ENCODE peak calls at places on chromosomes 7 and 10, in nine cellular contexts. L, R, N, Q, P, S, C, D and M are unnamed samples.

GRCh38 chr7:68199951-68200660 is 1203.5 kb downstream of the TYW1 start:
- DNase-seq in L (no peak), R (no peak), N (no peak), Q (no peak), P (no peak), S (no peak), C (peak), D (no peak), M (no peak)

GRCh38 chr10:4770766-4771553 is 55.0 kb upstream of the AKR1E2 start:
- DNase-seq in L (peak), R (peak), N (no peak), Q (no peak), P (peak), S (no peak), C (no peak), D (peak), M (no peak)

GRCh38 chr10:63976538-63976937 is 455.3 kb downstream of the REEP3 start:
- DNase-seq in L (no peak), R (peak), N (no peak), Q (peak), P (peak), S (no peak), C (no peak), D (peak), M (no peak)

GRCh38 chr7:27181176-27181520 is 3.9 kb downstream of the HOXA11 start:
- DNase-seq in L (no peak), R (no peak), N (no peak), Q (no peak), P (no peak), S (no peak), C (no peak), D (no peak), M (peak)

GRCh38 chr7:135159359-135160087 is 11.0 kb downstream of the CYREN start:
- DNase-seq in L (no peak), R (peak), N (no peak), Q (no peak), P (no peak), S (no peak), C (no peak), D (peak), M (no peak)

GRCh38 chr7:29806131-29806792 is at the start of gene WIPF3:
- DNase-seq in L (no peak), R (no peak), N (no peak), Q (no peak), P (peak), S (no peak), C (no peak), D (peak), M (peak)

GRCh38 chr7:55236454-55236853 is 128.7 kb upstream of the LANCL2 start:
- DNase-seq in L (no peak), R (no peak), N (no peak), Q (no peak), P (no peak), S (no peak), C (no peak), D (no peak), M (no peak)

GRCh38 chr7:1513657-1514095 is 9.5 kb upstream of the INTS1 start:
- DNase-seq in L (no peak), R (no peak), N (no peak), Q (no peak), P (no peak), S (no peak), C (no peak), D (no peak), M (no peak)

GRCh38 chr7:142440219-142441073 is 182.6 kb upstream of the PRSS58 start:
- DNase-seq in L (peak), R (peak), N (no peak), Q (no peak), P (peak), S (no peak), C (no peak), D (peak), M (no peak)

GRCh38 chr10:30413996-30414576 is 19.9 kb upstream of the MAP3K8 start:
- DNase-seq in L (no peak), R (peak), N (no peak), Q (no peak), P (peak), S (no peak), C (no peak), D (peak), M (no peak)

GRCh38 chr7:79504607-79505389 is 51.3 kb upstream of the MAGI2 start:
- DNase-seq in L (no peak), R (no peak), N (no peak), Q (no peak), P (peak), S (no peak), C (no peak), D (peak), M (no peak)

GRCh38 chr10:75107756-75108683 is 3.4 kb upstream of the SAMD8 start:
- DNase-seq in L (no peak), R (no peak), N (peak), Q (no peak), P (no peak), S (no peak), C (no peak), D (no peak), M (no peak)

GRCh38 chr7:155326385-155326784 is 28.7 kb downstream of the INSIG1 start:
- DNase-seq in L (no peak), R (no peak), N (no peak), Q (no peak), P (no peak), S (no peak), C (no peak), D (no peak), M (no peak)

GRCh38 chr7:116501425-116502167 is 2.1 kb downstream of the CAV2 start:
- DNase-seq in L (no peak), R (peak), N (no peak), Q (no peak), P (peak), S (no peak), C (no peak), D (no peak), M (no peak)

GRCh38 chr7:44935016-44935415 is 43.8 kb downstream of the MYO1G start:
- DNase-seq in L (no peak), R (no peak), N (no peak), Q (no peak), P (no peak), S (no peak), C (no peak), D (no peak), M (no peak)

GRCh38 chr7:52592698-52593097 is 442.7 kb upstream of the POM121L12 start:
- DNase-seq in L (no peak), R (no peak), N (no peak), Q (no peak), P (no peak), S (no peak), C (no peak), D (no peak), M (no peak)

GRCh38 chr7:136857573-136857972 is 10.9 kb upstream of the CHRM2 start:
- DNase-seq in L (peak), R (peak), N (no peak), Q (no peak), P (peak), S (no peak), C (no peak), D (peak), M (no peak)

GRCh38 chr7:41096921-41097320 is 606.0 kb downstream of the INHBA start:
- DNase-seq in L (peak), R (peak), N (no peak), Q (no peak), P (no peak), S (no peak), C (no peak), D (peak), M (no peak)

GRCh38 chr10:79331709-79332108 is 15.6 kb upstream of the PPIF start:
- DNase-seq in L (no peak), R (peak), N (no peak), Q (peak), P (peak), S (peak), C (no peak), D (peak), M (peak)

GRCh38 chr7:78345293-78345692 is 546.7 kb downstream of the PHTF2 start:
- DNase-seq in L (no peak), R (no peak), N (no peak), Q (no peak), P (no peak), S (no peak), C (no peak), D (no peak), M (no peak)

GRCh38 chr10:132094581-132095234 is 29.0 kb downstream of the JAKMIP3 start:
- DNase-seq in L (no peak), R (no peak), N (peak), Q (no peak), P (no peak), S (no peak), C (no peak), D (no peak), M (no peak)

GRCh38 chr10:33509231-33509871 is 174.9 kb upstream of the NRP1 start:
- DNase-seq in L (peak), R (peak), N (no peak), Q (peak), P (peak), S (no peak), C (no peak), D (peak), M (no peak)

GRCh38 chr7:111413796-111414195 is 148.5 kb downstream of the IMMP2L start:
- DNase-seq in L (no peak), R (no peak), N (no peak), Q (no peak), P (no peak), S (no peak), C (no peak), D (no peak), M (no peak)

GRCh38 chr10:114033566-114033965 is 10.1 kb upstream of the ADRB1 start:
- DNase-seq in L (no peak), R (no peak), N (no peak), Q (no peak), P (no peak), S (no peak), C (no peak), D (no peak), M (no peak)

GRCh38 chr7:2717293-2717904 is 29.4 kb downstream of the AMZ1 start:
- DNase-seq in L (no peak), R (peak), N (no peak), Q (no peak), P (no peak), S (no peak), C (no peak), D (peak), M (peak)

GRCh38 chr7:140035400-140036223 is 27.1 kb downstream of the PARP12 start:
- DNase-seq in L (no peak), R (peak), N (no peak), Q (no peak), P (peak), S (no peak), C (no peak), D (peak), M (no peak)

GRCh38 chr7:16847381-16847860 is 34.4 kb downstream of the AGR3 start:
- DNase-seq in L (no peak), R (no peak), N (no peak), Q (no peak), P (no peak), S (no peak), C (no peak), D (no peak), M (peak)

GRCh38 chr7:155107126-155107525 is 37.0 kb downstream of the HTR5A start:
- DNase-seq in L (no peak), R (no peak), N (no peak), Q (no peak), P (no peak), S (no peak), C (no peak), D (no peak), M (no peak)

GRCh38 chr10:117514971-117515370 is 27.6 kb upstream of the EMX2 start:
- DNase-seq in L (no peak), R (no peak), N (peak), Q (no peak), P (no peak), S (no peak), C (no peak), D (no peak), M (no peak)

GRCh38 chr7:44237696-44238095 is 36.9 kb downstream of the YKT6 start:
- DNase-seq in L (no peak), R (no peak), N (no peak), Q (no peak), P (no peak), S (no peak), C (no peak), D (no peak), M (no peak)